ENCODE peak calls at places on chromosomes 2 and 18, in five cellular contexts. Z, Y, G, H and D are unnamed samples.

GRCh38 chr2:162011718-162012564 is 62.1 kb downstream of the DPP4 start:
- DNase-seq in Y (no peak), Z (no peak), H (no peak), G (no peak), D (no peak)

GRCh38 chr18:59267511-59268126 is 5.6 kb downstream of the RAX start:
- DNase-seq in Y (no peak), Z (no peak), G (no peak), H (no peak), D (no peak)

GRCh38 chr2:37993135-37993534 is 68.0 kb downstream of the RMDN2 start:
- DNase-seq in Y (no peak), G (no peak), H (no peak), Z (no peak), D (no peak)

GRCh38 chr18:76602169-76602568 is 107.1 kb upstream of the ZNF516 start:
- DNase-seq in Z (no peak), H (no peak), Y (no peak), G (no peak), D (no peak)

GRCh38 chr2:11430729-11431128 is 35.2 kb downstream of the E2F6 start:
- DNase-seq in G (no peak), Y (no peak), Z (no peak), H (no peak), D (no peak)

GRCh38 chr2:37664190-37664751 is 7.2 kb downstream of the CDC42EP3 start:
- DNase-seq in G (no peak), H (no peak), Z (no peak), Y (no peak), D (no peak)

GRCh38 chr2:15112216-15112615 is 448.9 kb downstream of the NBAS start:
- DNase-seq in Y (no peak), Z (no peak), G (no peak), H (peak; percentile 10), D (no peak)

GRCh38 chr18:13428319-13428718 is 209.8 kb downstream of the LDLRAD4 start:
- DNase-seq in H (no peak), G (peak; percentile 41), Y (no peak), Z (no peak), D (no peak)

GRCh38 chr2:150080115-150080514 is 407.4 kb downstream of the RND3 start:
- DNase-seq in G (no peak), H (no peak), Y (no peak), Z (no peak), D (no peak)

GRCh38 chr2:102796337-102796736 is 34.5 kb downstream of the TMEM182 start:
- DNase-seq in Z (no peak), H (peak; percentile 19), Y (no peak), G (no peak), D (no peak)

GRCh38 chr2:109663721-109664120 is 49.6 kb downstream of the SOWAHC start:
- DNase-seq in H (peak; percentile 2), Z (peak; percentile 65), G (peak; percentile 83), Y (peak; percentile 87), D (no peak)

GRCh38 chr2:70978388-70979357 is at the start of gene ANKRD53:
- DNase-seq in H (peak; percentile 67), Z (peak; percentile 67), Y (peak; percentile 87), G (peak; percentile 80), D (peak; percentile 87)

GRCh38 chr2:237700583-237701032 is 73.2 kb downstream of the LRRFIP1 start:
- DNase-seq in Z (no peak), Y (peak; percentile 88), H (peak; percentile 58), G (peak; percentile 92), D (peak; percentile 90)

GRCh38 chr2:172195836-172196376 is 93.2 kb upstream of the DLX2 start:
- DNase-seq in H (no peak), Y (no peak), Z (no peak), G (no peak), D (no peak)

GRCh38 chr2:39266906-39267434 is 23.2 kb upstream of the CDKL4 start:
- DNase-seq in H (no peak), Y (no peak), Z (no peak), G (no peak), D (no peak)

GRCh38 chr2:138201326-138201725 is 237.1 kb downstream of the HNMT start:
- DNase-seq in H (no peak), Y (no peak), Z (no peak), G (no peak), D (no peak)

GRCh38 chr18:49368876-49369440 is 91.5 kb downstream of the DYM start:
- DNase-seq in H (no peak), G (no peak), Y (no peak), Z (peak; percentile 45), D (peak; percentile 58)

GRCh38 chr18:46677609-46678470 is 20.8 kb upstream of the LOXHD1 start:
- DNase-seq in G (no peak), H (no peak), Z (peak; percentile 26), Y (no peak), D (no peak)

GRCh38 chr2:68734176-68734575 is 435 bp upstream of the ARHGAP25 start:
- DNase-seq in G (no peak), Y (no peak), H (no peak), Z (no peak), D (no peak)

GRCh38 chr2:65944213-65944612 is 490.7 kb upstream of the MEIS1 start:
- DNase-seq in H (no peak), Y (no peak), Z (no peak), G (no peak), D (no peak)

GRCh38 chr18:59708988-59709387 is 11.8 kb upstream of the CCBE1 start:
- DNase-seq in G (no peak), Z (no peak), Y (no peak), H (no peak), D (no peak)

GRCh38 chr2:191351298-191351697 is 106.1 kb downstream of the MYO1B start:
- DNase-seq in Z (no peak), H (no peak), Y (no peak), G (no peak), D (no peak)

GRCh38 chr2:152694161-152694661 is 23.1 kb downstream of the PRPF40A start:
- DNase-seq in Y (no peak), H (no peak), G (no peak), Z (peak; percentile 61), D (no peak)

GRCh38 chr2:75523313-75524275 is 37.1 kb downstream of the EVA1A start:
- DNase-seq in H (no peak), G (no peak), Y (no peak), Z (no peak), D (no peak)

GRCh38 chr2:67036446-67036845 is 360.7 kb upstream of the ETAA1 start:
- DNase-seq in Y (no peak), Z (no peak), H (no peak), G (no peak), D (no peak)

GRCh38 chr2:71575966-71576365 is 122.6 kb downstream of the DYSF start:
- DNase-seq in Y (no peak), G (no peak), Z (no peak), H (no peak), D (no peak)

GRCh38 chr2:71071681-71072398 is 3.4 kb downstream of the NAGK start:
- DNase-seq in H (no peak), Y (no peak), G (peak; percentile 66), Z (no peak), D (no peak)

GRCh38 chr2:40103163-40103562 is 324.1 kb upstream of the THUMPD2 start:
- DNase-seq in G (no peak), Z (no peak), H (no peak), Y (no peak), D (no peak)

GRCh38 chr2:39567507-39567906 is 98.2 kb upstream of the TMEM178A start:
- DNase-seq in Y (no peak), Z (no peak), G (no peak), H (no peak), D (no peak)

GRCh38 chr2:190216829-190217228 is 102.8 kb downstream of the HIBCH start:
- DNase-seq in Z (peak; percentile 26), Y (peak; percentile 82), H (peak; percentile 92), G (no peak), D (peak; percentile 84)

GRCh38 chr2:106638043-106638442 is 150.9 kb downstream of the CD8B2 start:
- DNase-seq in Z (no peak), Y (no peak), H (peak; percentile 51), G (no peak), D (no peak)

GRCh38 chr18:49168970-49169619 is 218.3 kb upstream of the SMAD7 start:
- DNase-seq in Z (no peak), H (peak; percentile 29), G (no peak), Y (no peak), D (no peak)

GRCh38 chr2:48448274-48449061 is 81.5 kb upstream of the STON1 start:
- DNase-seq in Y (no peak), G (no peak), H (peak; percentile 17), Z (no peak), D (no peak)